ENCODE peak calls at places on chromosomes 7 and 10, in nine cellular contexts. W is spleen, J is ovary, I is brain microvascular endothelial cell, G is stomach, F is heart left ventricle, V is fibroblast of lung, Y is endodermal cell, O is astrocyte. E is an unnamed sample.

GRCh38 chr7:3995187-3995586 is 686.9 kb upstream of the FOXK1 start:
- DNase-seq in J (no peak), W (no peak), I (no peak), F (no peak), G (no peak), Y (peak), O (no peak), V (no peak), E (no peak)

GRCh38 chr10:49512121-49512809 is 26.7 kb downstream of the ERCC6 start:
- DNase-seq in G (no peak), I (no peak), F (no peak), Y (no peak), J (no peak), W (no peak), O (peak), V (peak), E (no peak)

GRCh38 chr7:94182066-94182465 is 177.9 kb upstream of the BET1 start:
- DNase-seq in J (no peak), V (peak), G (no peak), W (no peak), O (peak), Y (no peak), I (peak), F (no peak), E (no peak)

GRCh38 chr7:104926189-104926904 is 87.7 kb upstream of the KMT2E start:
- DNase-seq in F (no peak), V (no peak), O (no peak), Y (no peak), I (no peak), J (no peak), G (no peak), W (no peak), E (no peak)

GRCh38 chr7:81308643-81309354 is 389.9 kb upstream of the SEMA3C start:
- DNase-seq in O (no peak), F (no peak), J (no peak), I (no peak), W (no peak), G (no peak), Y (no peak), V (no peak), E (no peak)

GRCh38 chr10:52318136-52318810 is 4.2 kb downstream of the DKK1 start:
- DNase-seq in V (peak), W (no peak), O (peak), G (no peak), Y (no peak), J (no peak), I (peak), F (no peak), E (no peak)

GRCh38 chr7:105130048-105130447 is 116.0 kb downstream of the KMT2E start:
- DNase-seq in J (no peak), O (no peak), Y (peak), F (no peak), W (no peak), I (no peak), V (no peak), G (no peak), E (no peak)

GRCh38 chr10:132185601-132186487 is 904 bp upstream of the DPYSL4 start:
- DNase-seq in W (no peak), Y (peak), F (peak), V (peak), O (no peak), J (no peak), G (peak), I (no peak), E (peak)

GRCh38 chr10:114547466-114547865 is 110.6 kb downstream of the ABLIM1 start:
- DNase-seq in W (peak), Y (no peak), I (no peak), O (no peak), F (no peak), J (no peak), G (peak), V (no peak), E (no peak)

GRCh38 chr10:80100861-80101695 is 22.6 kb downstream of the TMEM254 start:
- DNase-seq in I (no peak), W (no peak), O (no peak), F (no peak), G (no peak), J (no peak), V (no peak), Y (no peak), E (no peak)

GRCh38 chr10:20891338-20891714 is 5.8 kb downstream of the NEBL start:
- DNase-seq in J (no peak), O (peak), G (no peak), F (no peak), Y (no peak), I (peak), W (no peak), V (peak), E (no peak)

GRCh38 chr7:116617878-116618277 is 54.1 kb upstream of the MET start:
- DNase-seq in G (no peak), Y (no peak), J (no peak), I (no peak), F (no peak), W (no peak), V (no peak), O (no peak), E (no peak)

GRCh38 chr10:102394801-102395676 is 466 bp upstream of the NFKB2 start:
- DNase-seq in G (peak), Y (peak), J (peak), W (peak), F (peak), O (peak), I (peak), V (peak), E (peak)

GRCh38 chr10:61629594-61629993 is 33.1 kb upstream of the CABCOCO1 start:
- DNase-seq in V (no peak), O (no peak), G (no peak), I (no peak), Y (peak), F (no peak), J (no peak), W (no peak), E (no peak)

GRCh38 chr10:114518401-114519305 is 114.4 kb upstream of the AFAP1L2 start:
- DNase-seq in G (no peak), F (no peak), W (no peak), Y (no peak), V (no peak), J (no peak), O (no peak), I (no peak), E (no peak)

GRCh38 chr7:99143853-99144672 is at the start of gene SMURF1:
- DNase-seq in W (peak), O (peak), Y (peak), J (peak), V (peak), F (peak), I (no peak), G (peak), E (peak)

GRCh38 chr10:34124522-34125035 is 690.5 kb downstream of the PARD3 start:
- DNase-seq in W (no peak), O (peak), V (no peak), F (no peak), J (no peak), Y (peak), I (peak), G (no peak), E (no peak)

GRCh38 chr7:1227814-1228534 is 4.7 kb upstream of the UNCX start:
- DNase-seq in J (no peak), V (no peak), I (no peak), W (no peak), F (peak), Y (peak), O (no peak), G (no peak), E (no peak)

GRCh38 chr7:82859106-82859850 is 303.4 kb downstream of the PCLO start:
- DNase-seq in J (no peak), G (no peak), I (peak), V (no peak), F (no peak), O (peak), W (no peak), Y (no peak), E (no peak)

GRCh38 chr7:77498659-77499379 is 38.3 kb upstream of the PTPN12 start:
- DNase-seq in Y (no peak), I (no peak), F (no peak), V (no peak), W (no peak), G (no peak), J (no peak), O (no peak), E (no peak)

GRCh38 chr7:36863901-36864701 is 139.8 kb upstream of the AOAH start:
- DNase-seq in W (peak), V (no peak), G (no peak), Y (no peak), J (no peak), I (no peak), O (peak), F (no peak), E (peak)

GRCh38 chr7:1650363-1651030 is 19.6 kb upstream of the ELFN1 start:
- DNase-seq in G (no peak), W (no peak), J (no peak), Y (no peak), V (no peak), I (no peak), O (no peak), F (peak), E (no peak)

GRCh38 chr10:111707066-111707465 is 476.5 kb downstream of the GPAM start:
- DNase-seq in V (no peak), G (no peak), Y (no peak), W (no peak), J (no peak), I (no peak), F (no peak), O (no peak), E (no peak)

GRCh38 chr7:76301000-76301399 is 1.5 kb upstream of the HSPB1 start:
- DNase-seq in I (no peak), F (no peak), W (no peak), J (no peak), O (no peak), G (no peak), V (no peak), Y (no peak), E (no peak)

GRCh38 chr7:105323366-105323765 is 65.4 kb downstream of the SRPK2 start:
- DNase-seq in V (no peak), G (no peak), I (no peak), W (no peak), F (no peak), O (no peak), Y (no peak), J (no peak), E (no peak)

GRCh38 chr10:104100795-104101194 is 15.1 kb upstream of the COL17A1 start:
- DNase-seq in I (no peak), O (no peak), F (no peak), G (no peak), J (no peak), V (no peak), Y (no peak), W (no peak), E (no peak)

DNA sequence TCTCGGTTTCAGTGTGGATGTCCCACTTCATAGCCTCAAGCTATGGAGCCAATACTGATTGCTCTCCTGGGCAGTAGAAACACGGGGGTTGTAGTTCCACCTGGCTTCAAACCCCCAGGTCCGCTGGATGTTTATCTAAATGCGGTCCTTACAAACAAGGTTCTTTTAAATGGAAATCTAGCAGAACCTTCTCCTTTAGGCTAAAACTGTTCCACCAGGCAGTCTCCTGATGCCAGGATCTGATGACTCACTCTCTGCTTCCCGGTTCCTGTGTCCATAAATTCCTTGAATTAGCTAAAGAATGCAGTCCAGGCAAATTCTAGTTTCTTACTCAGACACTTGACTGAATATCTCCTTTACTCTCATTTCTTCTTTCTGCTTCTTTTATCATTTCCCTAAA is 108.4 kb upstream of the FAM3C start:
- DNase-seq in J (no peak), F (no peak), V (peak), I (peak), O (peak), Y (peak), G (no peak), W (no peak), E (no peak)
- H3K27ac ChIP-seq in J (no peak), F (no peak), V (peak), I (peak), O (peak), Y (no peak), G (no peak), W (no peak), E (no peak)

GRCh38 chr10:75450062-75450429 is 18.6 kb downstream of the LRMDA start:
- DNase-seq in Y (no peak), F (no peak), G (no peak), I (no peak), O (no peak), W (no peak), V (no peak), J (no peak), E (no peak)

GRCh38 chr10:75450654-75451419 is 19.4 kb downstream of the LRMDA start:
- DNase-seq in F (no peak), O (no peak), Y (peak), W (no peak), G (no peak), V (no peak), J (no peak), I (no peak), E (no peak)

GRCh38 chr10:75451927-75452326 is 20.5 kb downstream of the LRMDA start:
- DNase-seq in F (no peak), G (no peak), V (no peak), O (no peak), W (no peak), Y (peak), I (no peak), J (no peak), E (no peak)

GRCh38 chr10:75448166-75448565 is 16.7 kb downstream of the LRMDA start:
- DNase-seq in O (no peak), G (no peak), F (no peak), J (no peak), V (no peak), W (no peak), Y (no peak), I (no peak), E (no peak)

GRCh38 chr10:75449320-75450061 is 18.1 kb downstream of the LRMDA start:
- DNase-seq in V (no peak), Y (no peak), O (no peak), F (no peak), J (no peak), W (no peak), G (no peak), I (no peak), E (no peak)
- H3K4me3 ChIP-seq in V (no peak), Y (no peak), O (no peak), F (no peak), J (no peak), W (no peak), G (no peak), I (no peak), E (no peak)

GRCh38 chr7:29258951-29259350 is 64.4 kb downstream of the CHN2 start:
- DNase-seq in J (no peak), G (no peak), W (no peak), Y (no peak), O (no peak), I (no peak), V (no peak), F (no peak), E (no peak)

GRCh38 chr7:29253225-29253624 is 58.6 kb downstream of the CHN2 start:
- DNase-seq in V (no peak), I (no peak), W (no peak), F (no peak), Y (no peak), G (no peak), O (no peak), J (no peak), E (no peak)

GRCh38 chr7:29254663-29255062 is 60.1 kb downstream of the CHN2 start:
- DNase-seq in O (no peak), Y (no peak), F (no peak), J (no peak), W (no peak), G (no peak), I (no peak), V (no peak), E (no peak)

GRCh38 chr7:29255839-29256782 is 61.5 kb downstream of the CHN2 start:
- DNase-seq in V (no peak), F (no peak), J (no peak), I (no peak), W (no peak), O (peak), G (no peak), Y (no peak), E (peak)

DNA sequence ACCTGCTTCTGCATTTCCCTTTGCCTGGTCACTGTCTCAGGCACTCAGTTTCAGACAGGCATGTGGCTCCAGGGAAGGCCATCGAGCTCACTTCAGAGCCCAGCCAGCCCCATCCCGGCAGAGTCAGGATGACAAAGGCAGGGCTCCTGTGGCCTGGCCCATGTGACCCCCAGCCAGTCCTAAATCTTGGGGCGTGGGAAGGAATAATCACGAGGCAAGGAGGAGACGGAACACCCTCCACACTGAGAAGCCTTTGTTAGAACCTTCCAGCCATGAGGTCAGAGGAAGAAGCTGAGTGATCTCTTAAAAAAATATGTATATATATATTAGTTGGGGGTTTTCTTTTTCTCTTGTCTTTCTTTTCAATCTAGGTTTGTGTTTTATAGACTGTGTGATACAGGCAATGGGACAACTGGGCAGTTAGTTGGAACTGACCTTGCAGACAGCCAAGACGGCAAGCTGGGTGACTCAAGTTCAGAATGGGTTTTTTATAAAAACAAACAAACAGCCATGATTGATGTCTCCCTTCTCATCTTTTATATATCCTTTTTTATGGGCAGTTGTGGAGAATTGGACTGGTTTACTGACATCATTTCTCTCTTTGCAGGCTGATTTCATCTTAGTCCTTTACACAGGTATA is 60.7 kb downstream of the CHN2 start:
- DNase-seq in V (no peak), W (no peak), J (no peak), G (no peak), Y (no peak), O (no peak), I (no peak), F (no peak), E (no peak)
- H3K27ac ChIP-seq in V (no peak), W (no peak), J (no peak), G (peak), Y (no peak), O (no peak), I (no peak), F (peak), E (no peak)

GRCh38 chr7:96949766-96950165 is 55.6 kb upstream of the DLX6 start:
- DNase-seq in F (no peak), O (peak), V (no peak), J (no peak), G (no peak), I (peak), W (no peak), Y (no peak), E (no peak)
- H3K4me3 ChIP-seq in F (no peak), O (no peak), V (no peak), J (no peak), G (no peak), I (no peak), W (no peak), Y (no peak), E (no peak)

E was measured in CD8-positive, alpha-beta memory T cell.